ENCODE peak calls at places on chromosomes 5 and 9, in eight cellular contexts. A, M, U, G, Z, N, J and V are unnamed samples.
A peak's percentile ranks its signal among the peaks of the same experiment; 100 is the strongest.

GRCh38 chr9:1155602-1156001 is 105.4 kb downstream of the DMRT2 start:
- DNase-seq in N (no peak), Z (no peak), A (no peak), J (no peak), M (no peak), G (no peak), U (no peak), V (no peak)

GRCh38 chr5:59182722-59183121 is 599.8 kb downstream of the RAB3C start:
- DNase-seq in U (no peak), J (no peak), G (no peak), M (no peak), A (no peak), N (no peak), Z (no peak), V (no peak)

GRCh38 chr9:38004809-38005560 is 64.0 kb downstream of the SHB start:
- DNase-seq in J (no peak), N (no peak), U (no peak), Z (no peak), M (no peak), A (no peak), G (no peak), V (no peak)

GRCh38 chr9:5186416-5187169 is 1.2 kb upstream of the INSL6 start:
- DNase-seq in N (peak; percentile 73), G (peak; percentile 75), Z (peak; percentile 78), M (peak; percentile 32), U (no peak), A (no peak), J (peak; percentile 39), V (peak; percentile 55)

GRCh38 chr5:177300236-177300880 is 3.2 kb downstream of the RAB24 start:
- DNase-seq in M (peak; percentile 50), U (peak; percentile 77), N (peak; percentile 80), Z (no peak), G (peak; percentile 81), A (no peak), J (no peak), V (peak; percentile 71)

GRCh38 chr9:34086889-34087288 is 38.2 kb upstream of the UBAP2 start:
- DNase-seq in A (no peak), J (no peak), G (no peak), Z (no peak), N (peak; percentile 6), U (no peak), M (no peak), V (no peak)

GRCh38 chr5:154092356-154092755 is 53.6 kb downstream of the MFAP3 start:
- DNase-seq in G (no peak), U (no peak), M (no peak), Z (peak; percentile 30), J (no peak), A (no peak), N (peak; percentile 10), V (no peak)

GRCh38 chr9:88792502-88792901 is 198.8 kb upstream of the S1PR3 start:
- DNase-seq in A (no peak), M (no peak), G (no peak), U (no peak), N (no peak), J (no peak), Z (no peak), V (no peak)

GRCh38 chr5:148973455-148973854 is 89.4 kb downstream of the SH3TC2 start:
- DNase-seq in A (no peak), Z (no peak), J (no peak), U (no peak), N (peak; percentile 67), G (no peak), M (no peak), V (no peak)

GRCh38 chr5:132263548-132264261 is 6.2 kb downstream of the PDLIM4 start:
- DNase-seq in N (peak; percentile 94), U (no peak), Z (peak; percentile 53), A (no peak), M (peak; percentile 8), G (peak; percentile 91), J (no peak), V (peak; percentile 18)

GRCh38 chr5:133075572-133076536 is 24.0 kb downstream of the HSPA4 start:
- DNase-seq in J (no peak), N (no peak), U (no peak), G (no peak), M (no peak), A (no peak), Z (no peak), V (no peak)

GRCh38 chr9:88991066-88992030 is at the start of gene S1PR3:
- DNase-seq in J (peak; percentile 60), N (no peak), M (peak; percentile 29), U (no peak), A (peak; percentile 88), G (peak; percentile 75), Z (peak; percentile 53), V (no peak)

GRCh38 chr9:14395300-14396082 is 81.5 kb upstream of the NFIB start:
- DNase-seq in M (no peak), N (no peak), J (peak; percentile 52), Z (no peak), G (peak; percentile 51), A (no peak), U (no peak), V (no peak)

GRCh38 chr5:124752854-124753720 is 6.6 kb upstream of the ZNF608 start:
- DNase-seq in J (no peak), Z (no peak), M (no peak), A (no peak), U (no peak), N (no peak), G (no peak), V (no peak)

GRCh38 chr5:108398964-108399363 is 17.1 kb upstream of the FBXL17 start:
- DNase-seq in Z (no peak), G (no peak), A (no peak), M (no peak), J (no peak), N (no peak), U (no peak), V (no peak)

GRCh38 chr9:971901-972511 is 4.4 kb upstream of the DMRT3 start:
- DNase-seq in N (no peak), A (no peak), Z (no peak), G (no peak), M (no peak), J (no peak), U (no peak), V (peak; percentile 47)

GRCh38 chr5:22504411-22504810 is 348.7 kb downstream of the CDH12 start:
- DNase-seq in G (no peak), Z (no peak), M (no peak), U (no peak), A (no peak), J (no peak), N (no peak), V (no peak)

GRCh38 chr5:96196407-96196806 is 234.8 kb upstream of the ELL2 start:
- DNase-seq in N (no peak), M (no peak), U (no peak), Z (no peak), G (no peak), J (no peak), A (no peak), V (no peak)

GRCh38 chr5:155554500-155554899 is 540.9 kb downstream of the KIF4B start:
- DNase-seq in A (no peak), M (no peak), J (no peak), Z (peak; percentile 1), U (no peak), N (no peak), G (no peak), V (no peak)

GRCh38 chr5:15290953-15291352 is 209.0 kb upstream of the FBXL7 start:
- DNase-seq in G (no peak), A (no peak), N (no peak), U (no peak), J (no peak), M (no peak), Z (no peak), V (no peak)

GRCh38 chr9:107750741-107751521 is 261.4 kb upstream of the KLF4 start:
- DNase-seq in J (no peak), Z (peak; percentile 85), M (peak; percentile 94), A (peak; percentile 80), U (no peak), G (peak; percentile 97), N (peak; percentile 99), V (peak; percentile 65)

DNA sequence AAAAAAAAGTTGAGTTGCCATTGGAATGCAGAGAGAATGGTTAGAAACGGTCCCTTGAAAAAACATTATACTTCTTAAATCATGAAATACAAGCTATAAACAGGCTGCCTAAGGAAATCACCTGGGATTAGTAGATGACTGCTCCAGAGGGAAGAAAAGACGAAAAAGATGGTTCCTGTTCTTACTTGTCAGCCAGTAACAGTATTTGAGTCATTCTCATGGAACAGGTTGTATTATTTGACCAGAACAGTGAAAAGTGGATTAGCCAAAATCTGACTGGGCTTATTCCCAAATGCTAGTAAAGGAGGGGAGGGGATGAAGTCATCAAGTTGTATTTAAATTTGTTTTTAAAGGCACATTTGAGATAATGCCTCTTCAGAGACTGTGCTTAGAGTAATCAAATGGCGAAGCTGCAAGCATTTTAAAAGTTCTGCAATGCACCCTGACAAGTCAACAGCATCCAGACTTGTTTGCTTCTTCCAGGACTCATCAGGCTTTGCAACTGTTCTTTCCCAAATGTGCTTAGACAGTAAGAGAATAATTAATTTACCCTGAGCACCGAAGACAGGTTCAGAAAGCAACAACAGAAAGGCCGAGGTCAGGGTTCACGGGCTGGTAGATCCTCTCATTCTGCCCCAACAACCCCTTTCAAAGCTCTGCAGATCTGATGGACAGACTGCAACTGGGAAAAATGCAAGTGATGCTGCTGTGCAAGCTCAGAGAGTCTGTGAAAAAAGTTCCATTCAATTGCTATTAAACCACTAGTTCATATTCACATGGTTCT is 800.6 kb downstream of the KCTD16 start:
- DNase-seq in N (no peak), A (no peak), M (no peak), J (no peak), Z (no peak), G (no peak), U (no peak), V (no peak)
- H3K4me1 ChIP-seq in N (no peaks in the 10 kb centered on the region), A (no peaks in the 10 kb centered on the region), M (no peaks in the 10 kb centered on the region), J (no peaks in the 10 kb centered on the region), Z (no peaks in the 10 kb centered on the region), G (no peaks in the 10 kb centered on the region), U (no peaks in the 10 kb centered on the region), V (no peaks in the 10 kb centered on the region)

GRCh38 chr9:6777218-6777902 is 19.6 kb downstream of the KDM4C start:
- DNase-seq in Z (no peak), M (no peak), U (no peak), G (no peak), N (no peak), J (no peak), A (no peak), V (no peak)
- H3K4me3 ChIP-seq in Z (no peak overlapping the region), M (no peak overlapping the region), U (no peak overlapping the region), G (no peak overlapping the region), N (no peak overlapping the region), J (no peak overlapping the region), A (no peak overlapping the region), V (no peak overlapping the region)

DNA sequence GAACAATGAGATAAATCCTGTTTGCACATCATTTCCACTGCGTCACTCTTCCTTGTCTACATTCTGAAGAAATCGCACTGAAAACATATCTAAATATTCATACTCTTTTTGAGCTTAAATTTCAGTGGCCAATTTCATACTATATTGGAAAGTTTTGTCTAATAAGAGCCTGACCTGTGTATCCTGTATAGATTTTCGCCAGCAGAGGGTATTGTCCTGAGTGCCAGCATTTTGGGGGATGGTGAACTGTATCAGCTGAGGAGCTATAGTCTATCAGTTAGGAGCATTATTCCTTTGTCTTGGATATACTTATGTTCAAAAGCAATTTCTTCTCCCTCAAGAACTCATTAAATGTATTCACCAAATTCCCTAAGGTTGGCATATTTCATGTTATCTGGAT is 102.3 kb downstream of the SEMA6A start:
- DNase-seq in M (no peak), J (no peak), U (no peak), G (no peak), Z (no peak), N (no peak), A (no peak), V (no peak)
- TF ChIP-seq CTCF in M (no peak), J (peak; percentile 39), U (no peak), G (no peak), Z (no peak), N (no peak), A (no peak), V (no peak)

GRCh38 chr5:136000937-136001336 is 27.9 kb upstream of the TGFBI start:
- DNase-seq in A (no peak), M (no peak), G (no peak), N (no peak), J (no peak), U (no peak), Z (no peak), V (no peak)
- H3K4me1 ChIP-seq in A (peaks cover 28% of the 10 kb centered on the region), M (peaks cover 11% of the 10 kb centered on the region), G (peaks cover 3% of the 10 kb centered on the region), N (peaks cover 34% of the 10 kb centered on the region), J (no peaks in the 10 kb centered on the region), U (no peaks in the 10 kb centered on the region), Z (peaks cover 46% of the 10 kb centered on the region), V (no peaks in the 10 kb centered on the region)